ENCODE peak calls at places on chromosomes 5 and 9, in eight cellular contexts. One of them, this sample, is unnamed.

GRCh38 chr9:129995409-129996160 is 47.4 kb downstream of the FNBP1 start:
- DNase-seq in ACHN: no peak
- DNase-seq in GM04504: no peak
- DNase-seq in heart right ventricle: no peak
- DNase-seq in activated CD8-positive, alpha-beta memory T cell treated with anti-CD3 and anti-CD28 coated beads, Interleukin-2, amount 50 U/mL, for 48 hours: peak; percentile 56
- DNase-seq in prostate gland: no peak
- DNase-seq in endothelial cell: no peak
- DNase-seq in stimulated activated CD8-positive, alpha-beta memory T cell treated with anti-CD3 and anti-CD28 coated beads, Interleukin-2, amount 100 ng/mL, for 48 hours: no peak
- DNase-seq in this sample: peak; percentile 69

GRCh38 chr9:92432350-92432749 is 8.1 kb upstream of the OMD start:
- DNase-seq in ACHN: no peak
- DNase-seq in GM04504: no peak
- DNase-seq in heart right ventricle: no peak
- DNase-seq in activated CD8-positive, alpha-beta memory T cell treated with anti-CD3 and anti-CD28 coated beads, Interleukin-2, amount 50 U/mL, for 48 hours: no peak
- DNase-seq in prostate gland: no peak
- DNase-seq in endothelial cell: no peak
- DNase-seq in stimulated activated CD8-positive, alpha-beta memory T cell treated with anti-CD3 and anti-CD28 coated beads, Interleukin-2, amount 100 ng/mL, for 48 hours: no peak
- DNase-seq in this sample: no peak

GRCh38 chr5:4089087-4089486 is 493.5 kb downstream of the IRX1 start:
- DNase-seq in ACHN: no peak
- DNase-seq in GM04504: no peak
- DNase-seq in heart right ventricle: no peak
- DNase-seq in activated CD8-positive, alpha-beta memory T cell treated with anti-CD3 and anti-CD28 coated beads, Interleukin-2, amount 50 U/mL, for 48 hours: no peak
- DNase-seq in prostate gland: no peak
- DNase-seq in endothelial cell: no peak
- DNase-seq in stimulated activated CD8-positive, alpha-beta memory T cell treated with anti-CD3 and anti-CD28 coated beads, Interleukin-2, amount 100 ng/mL, for 48 hours: no peak
- DNase-seq in this sample: no peak

GRCh38 chr5:9408964-9409363 is 136.9 kb downstream of the SEMA5A start:
- DNase-seq in ACHN: peak; percentile 9
- DNase-seq in GM04504: no peak
- DNase-seq in heart right ventricle: no peak
- DNase-seq in activated CD8-positive, alpha-beta memory T cell treated with anti-CD3 and anti-CD28 coated beads, Interleukin-2, amount 50 U/mL, for 48 hours: no peak
- DNase-seq in prostate gland: no peak
- DNase-seq in endothelial cell: no peak
- DNase-seq in stimulated activated CD8-positive, alpha-beta memory T cell treated with anti-CD3 and anti-CD28 coated beads, Interleukin-2, amount 100 ng/mL, for 48 hours: no peak
- DNase-seq in this sample: no peak

GRCh38 chr5:76714771-76715483 is 999 bp upstream of the F2R start:
- DNase-seq in ACHN: no peak
- DNase-seq in GM04504: no peak
- DNase-seq in heart right ventricle: peak; percentile 36
- DNase-seq in activated CD8-positive, alpha-beta memory T cell treated with anti-CD3 and anti-CD28 coated beads, Interleukin-2, amount 50 U/mL, for 48 hours: peak; percentile 63
- DNase-seq in prostate gland: no peak
- DNase-seq in endothelial cell: peak; percentile 36
- DNase-seq in stimulated activated CD8-positive, alpha-beta memory T cell treated with anti-CD3 and anti-CD28 coated beads, Interleukin-2, amount 100 ng/mL, for 48 hours: no peak
- DNase-seq in this sample: no peak

GRCh38 chr5:11038772-11039171 is 277.7 kb upstream of the DAP start:
- DNase-seq in ACHN: no peak
- DNase-seq in GM04504: no peak
- DNase-seq in heart right ventricle: no peak
- DNase-seq in activated CD8-positive, alpha-beta memory T cell treated with anti-CD3 and anti-CD28 coated beads, Interleukin-2, amount 50 U/mL, for 48 hours: no peak
- DNase-seq in prostate gland: no peak
- DNase-seq in endothelial cell: no peak
- DNase-seq in stimulated activated CD8-positive, alpha-beta memory T cell treated with anti-CD3 and anti-CD28 coated beads, Interleukin-2, amount 100 ng/mL, for 48 hours: no peak
- DNase-seq in this sample: no peak

GRCh38 chr5:181255276-181255675 is 5.7 kb downstream of the TRIM52 start:
- DNase-seq in ACHN: no peak
- DNase-seq in GM04504: no peak
- DNase-seq in heart right ventricle: no peak
- DNase-seq in activated CD8-positive, alpha-beta memory T cell treated with anti-CD3 and anti-CD28 coated beads, Interleukin-2, amount 50 U/mL, for 48 hours: no peak
- DNase-seq in prostate gland: no peak
- DNase-seq in endothelial cell: no peak
- DNase-seq in stimulated activated CD8-positive, alpha-beta memory T cell treated with anti-CD3 and anti-CD28 coated beads, Interleukin-2, amount 100 ng/mL, for 48 hours: no peak
- DNase-seq in this sample: no peak

GRCh38 chr5:73437126-73438047 is 11.2 kb downstream of the FOXD1 start:
- DNase-seq in ACHN: peak; percentile 82
- DNase-seq in GM04504: no peak
- DNase-seq in heart right ventricle: peak; percentile 21
- DNase-seq in activated CD8-positive, alpha-beta memory T cell treated with anti-CD3 and anti-CD28 coated beads, Interleukin-2, amount 50 U/mL, for 48 hours: peak; percentile 61
- DNase-seq in prostate gland: peak; percentile 46
- DNase-seq in endothelial cell: peak; percentile 72
- DNase-seq in stimulated activated CD8-positive, alpha-beta memory T cell treated with anti-CD3 and anti-CD28 coated beads, Interleukin-2, amount 100 ng/mL, for 48 hours: no peak
- DNase-seq in this sample: no peak

GRCh38 chr5:75640826-75641225 is 29.6 kb downstream of the ANKDD1B start:
- DNase-seq in ACHN: no peak
- DNase-seq in GM04504: no peak
- DNase-seq in heart right ventricle: no peak
- DNase-seq in activated CD8-positive, alpha-beta memory T cell treated with anti-CD3 and anti-CD28 coated beads, Interleukin-2, amount 50 U/mL, for 48 hours: no peak
- DNase-seq in prostate gland: no peak
- DNase-seq in endothelial cell: no peak
- DNase-seq in stimulated activated CD8-positive, alpha-beta memory T cell treated with anti-CD3 and anti-CD28 coated beads, Interleukin-2, amount 100 ng/mL, for 48 hours: no peak
- DNase-seq in this sample: no peak

GRCh38 chr9:33159760-33160127 is 7.4 kb downstream of the B4GALT1 start:
- DNase-seq in ACHN: no peak
- DNase-seq in GM04504: no peak
- DNase-seq in heart right ventricle: peak; percentile 55
- DNase-seq in activated CD8-positive, alpha-beta memory T cell treated with anti-CD3 and anti-CD28 coated beads, Interleukin-2, amount 50 U/mL, for 48 hours: peak; percentile 78
- DNase-seq in prostate gland: peak; percentile 43
- DNase-seq in endothelial cell: no peak
- DNase-seq in stimulated activated CD8-positive, alpha-beta memory T cell treated with anti-CD3 and anti-CD28 coated beads, Interleukin-2, amount 100 ng/mL, for 48 hours: no peak
- DNase-seq in this sample: peak; percentile 91

GRCh38 chr9:89670114-89670513 is 65.3 kb downstream of the GADD45G start:
- DNase-seq in ACHN: no peak
- DNase-seq in GM04504: no peak
- DNase-seq in heart right ventricle: no peak
- DNase-seq in activated CD8-positive, alpha-beta memory T cell treated with anti-CD3 and anti-CD28 coated beads, Interleukin-2, amount 50 U/mL, for 48 hours: no peak
- DNase-seq in prostate gland: no peak
- DNase-seq in endothelial cell: no peak
- DNase-seq in stimulated activated CD8-positive, alpha-beta memory T cell treated with anti-CD3 and anti-CD28 coated beads, Interleukin-2, amount 100 ng/mL, for 48 hours: no peak
- DNase-seq in this sample: no peak